ENCODE peak calls at places on chromosomes 1 and 21, in four cellular contexts. One of them, this sample, is unnamed.

GRCh38 chr1:227996187-227996950 is 10.4 kb upstream of the WNT3A start:
- DNase-seq in K562: no peak
- DNase-seq in GM12878: no peak
- DNase-seq in HepG2: no peak
- DNase-seq in this sample: no peak

GRCh38 chr1:6035719-6036118 is 10.0 kb upstream of the KCNAB2 start:
- DNase-seq in K562: no peak
- DNase-seq in GM12878: no peak
- DNase-seq in HepG2: no peak
- DNase-seq in this sample: no peak

GRCh38 chr1:165871311-165872067 is 44.1 kb downstream of the UCK2 start:
- DNase-seq in K562: peak
- DNase-seq in GM12878: peak
- DNase-seq in HepG2: peak
- DNase-seq in this sample: peak

GRCh38 chr1:150065184-150065871 is 2.2 kb upstream of the VPS45 start:
- DNase-seq in K562: peak
- DNase-seq in GM12878: no peak
- DNase-seq in HepG2: no peak
- DNase-seq in this sample: no peak

GRCh38 chr21:42306366-42307035 is 8.7 kb downstream of the TFF3 start:
- DNase-seq in K562: no peak
- DNase-seq in GM12878: no peak
- DNase-seq in HepG2: no peak
- DNase-seq in this sample: no peak

GRCh38 chr1:1875932-1876331 is 15.0 kb downstream of the GNB1 start:
- DNase-seq in K562: no peak
- DNase-seq in GM12878: no peak
- DNase-seq in HepG2: no peak
- DNase-seq in this sample: no peak

GRCh38 chr1:27872802-27873665 is 690 bp downstream of the THEMIS2 start:
- DNase-seq in K562: peak
- DNase-seq in GM12878: no peak
- DNase-seq in HepG2: no peak
- DNase-seq in this sample: no peak

GRCh38 chr1:116824631-116825399 is 70.6 kb downstream of the CD2 start:
- DNase-seq in K562: peak
- DNase-seq in GM12878: no peak
- DNase-seq in HepG2: no peak
- DNase-seq in this sample: no peak

GRCh38 chr1:193125369-193125768 is 3.5 kb downstream of the CDC73 start:
- DNase-seq in K562: no peak
- DNase-seq in GM12878: no peak
- DNase-seq in HepG2: no peak
- DNase-seq in this sample: no peak

GRCh38 chr1:89081005-89081404 is 16.0 kb upstream of the GBP1 start:
- DNase-seq in K562: no peak
- DNase-seq in GM12878: no peak
- DNase-seq in HepG2: no peak
- DNase-seq in this sample: no peak

GRCh38 chr1:65469889-65470340 is 49.4 kb downstream of the LEPR start:
- DNase-seq in K562: peak
- DNase-seq in GM12878: no peak
- DNase-seq in HepG2: peak
- DNase-seq in this sample: no peak

GRCh38 chr1:245153081-245153644 is 1.6 kb upstream of the KIF26B start:
- DNase-seq in K562: peak
- DNase-seq in GM12878: no peak
- DNase-seq in HepG2: peak
- DNase-seq in this sample: peak

GRCh38 chr1:214364335-214364734 is 83.4 kb downstream of the SMYD2 start:
- DNase-seq in K562: no peak
- DNase-seq in GM12878: no peak
- DNase-seq in HepG2: no peak
- DNase-seq in this sample: no peak

GRCh38 chr1:65469126-65469888 is 48.8 kb downstream of the LEPR start:
- DNase-seq in K562: peak
- DNase-seq in GM12878: no peak
- DNase-seq in HepG2: peak
- DNase-seq in this sample: no peak

GRCh38 chr1:2115922-2116341 is 65.7 kb downstream of the PRKCZ start:
- DNase-seq in K562: no peak
- DNase-seq in GM12878: no peak
- DNase-seq in HepG2: no peak
- DNase-seq in this sample: no peak

GRCh38 chr1:53176452-53177344 is 19.9 kb upstream of the CPT2 start:
- DNase-seq in K562: no peak
- DNase-seq in GM12878: no peak
- DNase-seq in HepG2: no peak
- DNase-seq in this sample: no peak

GRCh38 chr1:166813508-166814223 is 25.6 kb upstream of the POGK start:
- DNase-seq in K562: no peak
- DNase-seq in GM12878: no peak
- DNase-seq in HepG2: no peak
- DNase-seq in this sample: no peak

GRCh38 chr1:37795340-37796110 is 1.9 kb downstream of the MANEAL start:
- DNase-seq in K562: peak
- DNase-seq in GM12878: no peak
- DNase-seq in HepG2: no peak
- DNase-seq in this sample: no peak

GRCh38 chr1:32464716-32465540 is at the start of gene ZBTB8B:
- DNase-seq in K562: no peak
- DNase-seq in GM12878: no peak
- DNase-seq in HepG2: peak
- DNase-seq in this sample: peak

GRCh38 chr21:41750532-41751151 is 16.2 kb downstream of the RIPK4 start:
- DNase-seq in K562: no peak
- DNase-seq in GM12878: no peak
- DNase-seq in HepG2: peak
- DNase-seq in this sample: no peak

GRCh38 chr1:50080904-50081586 is 27.7 kb upstream of the ELAVL4 start:
- DNase-seq in K562: peak
- DNase-seq in GM12878: no peak
- DNase-seq in HepG2: peak
- DNase-seq in this sample: no peak

GRCh38 chr1:90879281-90879680 is 142.6 kb downstream of the ZNF644 start:
- DNase-seq in K562: peak
- DNase-seq in GM12878: no peak
- DNase-seq in HepG2: no peak
- DNase-seq in this sample: no peak

GRCh38 chr1:77683142-77683835 is 831 bp upstream of the ZZZ3 start:
- DNase-seq in K562: peak
- DNase-seq in GM12878: peak
- DNase-seq in HepG2: peak
- DNase-seq in this sample: peak

GRCh38 chr1:157359309-157360020 is 192.8 kb downstream of the FCRL5 start:
- DNase-seq in K562: no peak
- DNase-seq in GM12878: no peak
- DNase-seq in HepG2: no peak
- DNase-seq in this sample: no peak

GRCh38 chr1:52164604-52165003 is 22.7 kb downstream of the ZFYVE9 start:
- DNase-seq in K562: no peak
- DNase-seq in GM12878: no peak
- DNase-seq in HepG2: no peak
- DNase-seq in this sample: no peak

GRCh38 chr1:214270097-214270635 is 10.8 kb upstream of the SMYD2 start:
- DNase-seq in K562: no peak
- DNase-seq in GM12878: no peak
- DNase-seq in HepG2: no peak
- DNase-seq in this sample: no peak

GRCh38 chr1:85624361-85624760 is 43.8 kb downstream of the CCN1 start:
- DNase-seq in K562: no peak
- DNase-seq in GM12878: no peak
- DNase-seq in HepG2: no peak
- DNase-seq in this sample: no peak

GRCh38 chr1:225882699-225883615 is 777 bp upstream of the TMEM63A start:
- DNase-seq in K562: peak
- DNase-seq in GM12878: no peak
- DNase-seq in HepG2: peak
- DNase-seq in this sample: peak

GRCh38 chr1:87826639-87827345 is 498.1 kb downstream of the LMO4 start:
- DNase-seq in K562: peak
- DNase-seq in GM12878: peak
- DNase-seq in HepG2: peak
- DNase-seq in this sample: peak

GRCh38 chr1:156419863-156420208 is 50.8 kb downstream of the RHBG start:
- DNase-seq in K562: peak
- DNase-seq in GM12878: no peak
- DNase-seq in HepG2: peak
- DNase-seq in this sample: no peak

GRCh38 chr21:33691945-33692594 is 49.8 kb downstream of the ITSN1 start:
- DNase-seq in K562: no peak
- DNase-seq in GM12878: no peak
- DNase-seq in HepG2: no peak
- DNase-seq in this sample: no peak

GRCh38 chr1:43296207-43296606 is 4.6 kb upstream of the TIE1 start:
- DNase-seq in K562: no peak
- DNase-seq in GM12878: no peak
- DNase-seq in HepG2: no peak
- DNase-seq in this sample: no peak
- TF ChIP-seq CHD4 in K562: no peak
- TF ChIP-seq CHD4 in GM12878: no peak
- TF ChIP-seq CHD4 in HepG2: no peak
- TF ChIP-seq CHD4 in this sample: no peak

GRCh38 chr1:236523704-236524141 is at the start of gene LGALS8:
- DNase-seq in K562: peak
- DNase-seq in GM12878: no peak
- DNase-seq in HepG2: peak
- DNase-seq in this sample: peak

GRCh38 chr1:236522937-236523703 is 662 bp upstream of the LGALS8 start:
- DNase-seq in K562: peak
- DNase-seq in GM12878: no peak
- DNase-seq in HepG2: peak
- DNase-seq in this sample: peak

GRCh38 chr1:236524892-236525179 is 1.1 kb downstream of the LGALS8 start:
- DNase-seq in K562: no peak
- DNase-seq in GM12878: no peak
- DNase-seq in HepG2: no peak
- DNase-seq in this sample: no peak

GRCh38 chr1:236526079-236526478 is 2.3 kb downstream of the LGALS8 start:
- DNase-seq in K562: no peak
- DNase-seq in GM12878: no peak
- DNase-seq in HepG2: no peak
- DNase-seq in this sample: no peak

DNA sequence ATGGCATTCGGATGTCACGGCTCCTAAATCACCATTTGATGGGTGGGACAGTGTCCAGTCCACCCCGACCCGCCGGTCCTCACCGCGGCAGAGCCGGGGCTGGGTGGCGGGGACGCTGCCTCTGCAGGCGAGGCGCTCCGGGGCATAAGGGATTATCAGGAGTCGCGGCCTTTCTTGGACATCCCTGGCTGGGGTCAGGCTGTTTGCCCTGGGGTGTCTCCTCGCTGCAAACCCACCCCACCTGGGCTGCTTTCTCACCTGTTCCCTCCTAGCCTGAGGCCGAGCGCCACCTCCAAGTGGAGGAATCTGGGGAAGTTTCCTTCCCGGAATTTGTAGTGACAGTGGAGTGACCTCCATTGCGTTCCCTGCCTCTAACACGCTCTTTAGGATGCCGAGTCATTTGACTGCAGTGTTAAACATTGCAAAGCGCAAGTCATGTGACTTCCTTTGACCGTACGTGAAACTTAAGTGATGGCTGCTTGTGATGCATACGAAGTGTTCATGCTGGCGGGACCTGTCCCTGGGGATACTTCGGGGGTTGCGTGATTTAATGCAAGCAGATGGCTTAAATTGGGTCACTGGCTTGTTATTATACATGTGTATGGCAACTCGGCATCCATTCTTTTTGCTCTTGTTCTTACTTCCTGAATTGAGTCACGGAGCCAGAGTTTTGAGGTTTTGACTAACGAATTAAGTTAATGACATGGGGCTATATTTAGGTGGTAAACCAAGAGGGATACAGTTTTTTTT is 535 bp downstream of the LGALS8 start:
- DNase-seq in K562: peak
- DNase-seq in GM12878: peak
- DNase-seq in HepG2: peak
- DNase-seq in this sample: peak
- TF ChIP-seq REST in K562: no peak
- TF ChIP-seq REST in GM12878: no peak
- TF ChIP-seq REST in HepG2: no peak
- TF ChIP-seq REST in this sample: no peak

DNA sequence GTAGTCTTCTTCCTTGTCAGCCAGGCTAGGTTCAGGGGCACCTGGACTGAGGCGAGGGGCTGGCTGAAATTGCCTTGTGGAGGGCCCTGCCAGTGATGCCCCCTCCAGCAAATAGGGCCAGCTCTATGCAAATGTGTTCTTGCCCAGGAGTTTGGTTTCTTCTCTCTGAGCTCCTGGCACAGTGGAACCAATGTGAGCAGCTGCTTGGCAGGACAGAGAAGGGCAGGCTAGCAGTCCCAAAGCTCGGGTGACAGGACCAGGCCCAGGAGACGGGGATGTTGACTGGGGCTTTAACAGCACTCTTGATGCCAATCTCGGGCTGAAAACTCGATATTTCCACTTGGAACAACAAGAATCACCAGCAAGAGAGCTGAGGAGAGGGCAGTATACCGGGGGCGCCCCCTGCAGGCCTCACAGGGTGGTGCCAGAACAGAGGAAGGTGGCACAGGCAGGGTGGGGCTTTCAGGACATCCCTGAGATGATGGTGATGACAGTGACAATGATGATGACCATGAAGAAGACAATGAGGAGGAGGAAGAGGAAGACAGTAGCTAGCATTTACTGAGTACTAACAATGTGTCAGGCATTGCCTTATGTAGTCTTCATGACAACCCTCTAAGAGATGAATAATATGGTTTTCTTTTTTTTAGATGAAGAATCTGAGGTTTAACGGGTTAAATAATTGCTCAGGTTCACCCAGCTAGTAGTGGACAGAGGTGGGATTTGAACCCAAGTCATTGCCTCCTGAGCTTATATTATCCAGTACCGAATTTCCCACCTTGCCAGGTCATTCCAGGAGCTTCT is 2.7 kb upstream of the KCNJ9 start:
- DNase-seq in K562: peak
- DNase-seq in GM12878: no peak
- DNase-seq in HepG2: peak
- DNase-seq in this sample: peak
- TF ChIP-seq CHD4 in K562: no peak
- TF ChIP-seq CHD4 in GM12878: no peak
- TF ChIP-seq CHD4 in HepG2: no peak
- TF ChIP-seq CHD4 in this sample: no peak

DNA sequence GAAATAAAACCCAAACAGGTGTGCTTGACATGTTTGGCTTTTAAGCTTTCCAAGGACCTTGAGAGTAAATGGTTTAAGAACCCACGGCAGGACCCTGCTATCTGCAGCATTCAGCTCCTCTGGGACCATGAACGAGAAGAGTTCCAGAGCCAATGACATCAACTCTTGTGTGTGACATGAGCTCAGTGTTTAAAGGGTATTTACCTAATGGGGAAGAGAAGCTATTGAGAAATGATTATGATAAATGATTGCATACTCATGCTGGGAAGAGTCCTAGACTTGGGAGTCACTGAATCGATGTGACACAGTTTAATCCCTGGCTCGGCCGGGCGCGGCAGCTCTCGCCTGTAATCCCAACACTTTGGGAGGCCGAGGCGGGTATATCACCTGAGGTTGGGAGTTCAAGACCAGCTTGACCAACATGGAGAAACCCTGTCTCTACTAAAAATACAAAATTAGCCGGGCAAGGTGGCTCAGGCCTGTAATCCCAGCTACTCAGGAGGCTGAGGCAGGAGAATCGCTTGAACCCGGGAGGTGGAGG is 55.4 kb downstream of the KANK4 start:
- DNase-seq in K562: no peak
- DNase-seq in GM12878: no peak
- DNase-seq in HepG2: no peak
- DNase-seq in this sample: no peak
- TF ChIP-seq REST in K562: no peak
- TF ChIP-seq REST in GM12878: no peak
- TF ChIP-seq REST in HepG2: no peak
- TF ChIP-seq REST in this sample: no peak

This sample was measured in A549.